ENCODE peak calls at places on chromosome 4, in six cellular contexts. O, M, Y, H, U and N are unnamed samples.

GRCh38 chr4:73507541-73507940 is 26.0 kb downstream of the AFM start:
- DNase-seq in O (no peak), H (no peak), Y (no peak), M (no peak), U (no peak), N (no peak)

GRCh38 chr4:36870121-36870520 is 374.4 kb upstream of the NWD2 start:
- DNase-seq in O (no peak), M (no peak), H (no peak), U (no peak), Y (no peak), N (no peak)

GRCh38 chr4:98260579-98261290 is 449 bp upstream of the RAP1GDS1 start:
- DNase-seq in Y (peak; percentile 97), U (peak; percentile 96), O (peak; percentile 99), M (peak; percentile 96), H (peak; percentile 97), N (peak; percentile 88)

GRCh38 chr4:28373601-28374000 is 1513.0 kb downstream of the STIM2 start:
- DNase-seq in Y (no peak), H (no peak), U (no peak), O (no peak), M (no peak), N (no peak)

GRCh38 chr4:150012851-150013360 is 65.3 kb upstream of the DCLK2 start:
- DNase-seq in U (no peak), O (peak; percentile 45), Y (no peak), H (no peak), M (no peak), N (no peak)

GRCh38 chr4:137307806-137308205 is 224.5 kb downstream of the PCDH18 start:
- DNase-seq in M (peak; percentile 36), U (peak; percentile 18), H (no peak), Y (no peak), O (no peak), N (peak; percentile 2)

GRCh38 chr4:180455226-180455625 is 1788.0 kb upstream of the TENM3 start:
- DNase-seq in U (no peak), O (no peak), Y (no peak), H (no peak), M (no peak), N (no peak)

GRCh38 chr4:650951-651883 is 22.9 kb downstream of the ATP5ME start:
- DNase-seq in H (peak; percentile 56), O (peak; percentile 88), Y (no peak), U (no peak), M (no peak), N (no peak)

GRCh38 chr4:129179276-129179675 is 83.3 kb downstream of the C4orf33 start:
- DNase-seq in U (no peak), O (no peak), Y (no peak), H (no peak), M (no peak), N (no peak)

GRCh38 chr4:137283737-137284136 is 248.6 kb downstream of the PCDH18 start:
- DNase-seq in H (no peak), U (no peak), Y (peak; percentile 3), O (no peak), M (no peak), N (no peak)

GRCh38 chr4:104906274-104906673 is 240.4 kb upstream of the TET2 start:
- DNase-seq in U (no peak), Y (no peak), O (no peak), H (no peak), M (no peak), N (no peak)

GRCh38 chr4:100519205-100519604 is 1.4 kb upstream of the EMCN start:
- DNase-seq in U (no peak), M (no peak), O (no peak), H (no peak), Y (no peak), N (no peak)

GRCh38 chr4:135434936-135435335 is 1233.3 kb upstream of the PABPC4L start:
- DNase-seq in Y (no peak), H (no peak), O (no peak), U (no peak), M (no peak), N (no peak)

GRCh38 chr4:154743683-154744340 is at the start of gene LRAT:
- DNase-seq in Y (peak; percentile 68), H (peak; percentile 95), M (no peak), O (peak; percentile 93), U (peak; percentile 41), N (no peak)

GRCh38 chr4:6905501-6905900 is 4.1 kb upstream of the TBC1D14 start:
- DNase-seq in H (no peak), M (no peak), O (no peak), U (no peak), Y (no peak), N (no peak)

GRCh38 chr4:5460106-5460801 is 248.1 kb downstream of the EVC2 start:
- DNase-seq in O (peak; percentile 89), U (no peak), M (no peak), Y (peak; percentile 60), H (peak; percentile 84), N (no peak)

GRCh38 chr4:42628740-42629139 is 28.2 kb downstream of the ATP8A1 start:
- DNase-seq in O (no peak), Y (no peak), U (no peak), M (no peak), H (no peak), N (no peak)

GRCh38 chr4:67566335-67566734 is 7.8 kb downstream of the STAP1 start:
- DNase-seq in M (no peak), U (no peak), H (no peak), O (no peak), Y (no peak), N (no peak)

GRCh38 chr4:8414377-8414776 is 26.1 kb downstream of the ACOX3 start:
- DNase-seq in U (no peak), M (no peak), Y (no peak), H (no peak), O (no peak), N (no peak)

GRCh38 chr4:2852481-2852881 is 8.8 kb downstream of the ADD1 start:
- DNase-seq in Y (no peak), U (peak; percentile 31), O (no peak), H (no peak), M (no peak), N (no peak)

GRCh38 chr4:139768913-139769312 is 103.3 kb downstream of the MGST2 start:
- DNase-seq in U (no peak), H (peak; percentile 72), O (no peak), M (no peak), Y (no peak), N (no peak)

GRCh38 chr4:2073808-2074481 is 14.8 kb downstream of the NAT8L start:
- DNase-seq in M (no peak), U (no peak), Y (peak; percentile 38), H (peak; percentile 40), O (peak; percentile 71), N (no peak)

GRCh38 chr4:1049591-1049905 is 38.1 kb downstream of the FGFRL1 start:
- DNase-seq in H (no peak), U (peak; percentile 19), O (peak; percentile 68), M (no peak), Y (peak; percentile 51), N (no peak)

GRCh38 chr4:7206385-7206784 is 14.0 kb downstream of the SORCS2 start:
- DNase-seq in Y (no peak), U (peak; percentile 63), H (peak; percentile 65), M (peak; percentile 51), O (peak; percentile 95), N (peak; percentile 31)

DNA sequence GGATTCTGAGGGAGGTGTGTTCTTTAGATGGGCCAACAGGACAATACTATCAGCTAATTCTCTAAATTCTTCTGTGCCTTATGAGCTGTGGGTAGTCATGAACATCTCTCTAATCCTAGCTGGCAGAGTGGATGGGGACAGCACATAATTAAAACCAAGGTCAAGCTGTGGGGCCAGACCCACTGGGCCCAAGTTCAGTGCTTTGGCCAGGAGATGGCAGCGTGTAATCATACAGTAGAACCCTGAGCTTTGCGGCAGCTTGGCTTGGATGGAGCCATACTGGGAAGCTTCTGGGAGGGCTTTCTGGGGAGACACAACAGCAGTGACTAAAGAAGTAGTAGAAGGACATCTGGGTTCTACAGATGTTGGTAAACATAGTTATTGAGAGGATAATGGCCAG is 140.3 kb upstream of the CXCL13 start:
- DNase-seq in H (peak; percentile 78), O (peak; percentile 79), U (no peak), Y (no peak), M (no peak), N (no peak)
- H3K27ac ChIP-seq in H (no peak overlapping the region), O (no peak overlapping the region), U (no peak overlapping the region), Y (no peak overlapping the region), M (no peak overlapping the region), N (no peak overlapping the region)

DNA sequence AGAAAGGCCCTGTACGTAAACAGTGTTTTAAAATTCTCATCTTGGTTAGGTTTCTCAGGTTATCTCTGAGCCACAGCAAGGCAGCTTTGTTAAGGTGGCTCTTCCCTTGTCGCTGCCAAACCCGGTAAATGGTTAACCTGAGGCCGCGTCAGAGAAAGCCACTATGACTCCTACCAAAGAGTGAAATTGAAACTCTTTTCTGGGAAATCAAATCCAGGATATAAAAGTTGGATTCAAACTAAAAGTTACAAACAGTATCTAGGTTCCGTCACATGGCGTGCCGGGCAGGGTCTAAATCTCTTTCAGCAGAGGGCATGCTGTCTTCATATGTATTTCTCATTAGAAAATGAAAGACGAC is 433 bp downstream of the MMAA start:
- DNase-seq in M (peak; percentile 47), Y (peak; percentile 29), U (peak; percentile 26), H (no peak), O (peak; percentile 59), N (peak; percentile 16)
- TF ChIP-seq CTCF in M (no peak), Y (no peak), U (no peak), H (no peak), O (no peak), N (no peak)

DNA sequence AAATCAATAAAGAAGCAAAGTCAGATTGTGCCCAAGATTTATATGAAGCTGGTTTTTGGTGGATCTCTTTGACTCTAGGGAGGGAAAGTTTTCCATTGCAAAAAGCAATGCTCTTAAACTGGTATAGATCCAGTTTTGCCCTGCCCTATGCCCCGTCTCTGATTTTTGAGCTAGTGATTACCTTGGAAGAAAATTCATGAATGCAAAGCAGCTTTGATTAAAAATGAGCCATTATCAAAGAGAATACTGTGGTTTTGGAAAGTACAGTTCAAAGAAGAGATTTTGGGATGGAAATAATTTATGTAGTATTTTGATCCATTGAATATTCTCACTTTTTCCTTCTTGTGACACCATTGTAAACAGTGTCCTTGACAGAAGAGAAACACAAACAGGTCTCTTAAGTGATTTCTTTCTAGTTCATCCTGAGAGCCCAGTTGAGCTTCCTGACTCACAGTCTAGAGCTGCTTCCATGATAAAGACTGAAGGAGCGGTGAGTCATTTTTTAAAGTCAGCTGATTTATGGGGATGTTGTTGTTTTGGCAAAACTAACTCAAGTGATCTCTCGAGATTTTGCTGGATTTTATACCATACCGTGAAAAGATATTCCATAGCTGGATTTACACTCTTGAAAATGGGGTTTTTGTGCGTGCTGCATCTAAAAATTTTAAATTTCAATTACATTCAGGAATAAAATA is 76.7 kb downstream of the AFF1 start:
- DNase-seq in Y (no peak), U (no peak), O (peak; percentile 94), M (no peak), H (no peak), N (no peak)
- H3K27ac ChIP-seq in Y (peak overlapping the region; percentile 18), U (peak overlapping the region; percentile 98), O (peak overlapping the region; percentile 51), M (peak overlapping the region; percentile 64), H (no peak overlapping the region), N (no peak overlapping the region)

GRCh38 chr4:159582685-159583084 is 479.8 kb downstream of the RAPGEF2 start:
- DNase-seq in Y (no peak), H (no peak), M (no peak), U (no peak), O (no peak), N (no peak)

DNA sequence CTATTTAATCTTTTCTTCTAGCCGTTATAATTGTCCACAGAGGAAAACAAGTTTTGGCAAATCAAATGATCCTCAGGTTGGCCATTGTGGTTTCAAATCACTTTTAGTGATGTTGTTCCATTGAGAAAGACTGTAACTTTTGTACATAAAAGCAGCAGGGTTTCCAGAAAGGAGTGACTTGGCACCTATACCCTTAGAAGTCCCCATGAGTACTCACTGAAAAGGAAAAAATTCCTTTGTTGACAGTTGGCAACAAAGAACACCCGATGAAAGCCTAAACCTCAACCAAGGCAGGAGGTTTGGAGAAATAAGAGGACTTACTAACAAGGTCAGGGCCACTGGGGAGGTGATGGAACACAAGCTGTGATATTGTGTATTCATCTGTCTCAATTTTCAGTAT is 474.4 kb downstream of the RAPGEF2 start:
- DNase-seq in U (no peak), Y (no peak), H (no peak), O (no peak), M (no peak), N (no peak)
- TF ChIP-seq CTCF in U (no peak), Y (no peak), H (no peak), O (no peak), M (no peak), N (no peak)